ENCODE peak calls at places on chromosomes 12 and 14, in four cellular contexts. P, B, C and F are unnamed samples.

GRCh38 chr12:106276032-106276728 is 26.4 kb upstream of the TCP11L2 start:
- DNase-seq in C (no peak), P (no peak), B (no peak), F (no peak)

GRCh38 chr12:18706798-18707197 is 31.0 kb downstream of the PLCZ1 start:
- DNase-seq in C (peak), B (no peak), P (no peak), F (no peak)

GRCh38 chr14:69355955-69356321 is 42.2 kb downstream of the ERH start:
- DNase-seq in P (no peak), C (peak), B (peak), F (no peak)

GRCh38 chr12:104670439-104671406 is 214.0 kb downstream of the CHST11 start:
- DNase-seq in C (no peak), B (no peak), P (peak), F (peak)

GRCh38 chr14:69152944-69153847 is at the start of gene DCAF5:
- DNase-seq in B (peak), C (peak), P (peak), F (peak)

GRCh38 chr12:7107181-7108041 is 1.6 kb downstream of the C1RL start:
- DNase-seq in C (no peak), B (no peak), P (no peak), F (no peak)

GRCh38 chr12:103529306-103529705 is 33.5 kb upstream of the C12orf42 start:
- DNase-seq in C (no peak), B (no peak), P (no peak), F (no peak)

GRCh38 chr14:70780396-70781075 is 28.8 kb downstream of the MAP3K9 start:
- DNase-seq in C (no peak), B (no peak), P (no peak), F (no peak)

GRCh38 chr14:27528328-27528727 is 930.5 kb upstream of the NOVA1 start:
- DNase-seq in C (peak), P (no peak), B (no peak), F (no peak)

DNA sequence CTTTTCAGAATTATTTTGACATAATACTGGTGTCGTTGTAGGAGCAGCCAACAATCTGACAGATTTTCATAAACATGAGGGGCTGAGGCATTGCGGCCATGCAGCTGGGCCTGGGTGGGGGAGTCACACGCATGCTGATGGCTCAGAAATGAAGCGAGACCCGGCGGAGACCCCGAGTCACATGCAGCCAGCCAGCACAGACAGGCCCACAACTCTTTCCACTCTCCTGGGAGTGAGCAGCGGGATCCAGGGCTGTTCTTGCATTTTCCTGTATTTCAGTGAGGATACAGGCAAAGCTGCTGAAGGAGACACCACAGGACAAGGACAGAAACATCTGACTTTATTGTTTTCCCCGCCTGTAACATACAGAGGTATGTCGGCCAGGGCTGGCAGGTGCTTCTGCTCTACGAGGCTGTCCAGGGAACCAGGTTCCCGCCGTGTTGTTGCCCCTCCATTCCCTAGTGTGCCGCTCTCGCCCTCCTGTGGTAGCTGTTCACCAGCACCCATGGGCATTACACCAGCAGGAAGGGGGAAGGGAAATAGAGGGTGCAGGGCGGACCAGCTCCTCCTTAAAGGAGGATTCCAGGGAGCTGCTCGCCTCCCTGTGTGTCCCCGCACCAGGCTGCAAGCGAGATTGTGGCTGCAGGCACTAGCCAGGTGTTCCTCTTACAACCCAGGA is 30.5 kb downstream of the FZD10 start:
- DNase-seq in C (no peak), P (no peak), B (no peak), F (no peak)
- TF ChIP-seq CTCF in C (no peak), P (no peak), B (no peak), F (no peak)

DNA sequence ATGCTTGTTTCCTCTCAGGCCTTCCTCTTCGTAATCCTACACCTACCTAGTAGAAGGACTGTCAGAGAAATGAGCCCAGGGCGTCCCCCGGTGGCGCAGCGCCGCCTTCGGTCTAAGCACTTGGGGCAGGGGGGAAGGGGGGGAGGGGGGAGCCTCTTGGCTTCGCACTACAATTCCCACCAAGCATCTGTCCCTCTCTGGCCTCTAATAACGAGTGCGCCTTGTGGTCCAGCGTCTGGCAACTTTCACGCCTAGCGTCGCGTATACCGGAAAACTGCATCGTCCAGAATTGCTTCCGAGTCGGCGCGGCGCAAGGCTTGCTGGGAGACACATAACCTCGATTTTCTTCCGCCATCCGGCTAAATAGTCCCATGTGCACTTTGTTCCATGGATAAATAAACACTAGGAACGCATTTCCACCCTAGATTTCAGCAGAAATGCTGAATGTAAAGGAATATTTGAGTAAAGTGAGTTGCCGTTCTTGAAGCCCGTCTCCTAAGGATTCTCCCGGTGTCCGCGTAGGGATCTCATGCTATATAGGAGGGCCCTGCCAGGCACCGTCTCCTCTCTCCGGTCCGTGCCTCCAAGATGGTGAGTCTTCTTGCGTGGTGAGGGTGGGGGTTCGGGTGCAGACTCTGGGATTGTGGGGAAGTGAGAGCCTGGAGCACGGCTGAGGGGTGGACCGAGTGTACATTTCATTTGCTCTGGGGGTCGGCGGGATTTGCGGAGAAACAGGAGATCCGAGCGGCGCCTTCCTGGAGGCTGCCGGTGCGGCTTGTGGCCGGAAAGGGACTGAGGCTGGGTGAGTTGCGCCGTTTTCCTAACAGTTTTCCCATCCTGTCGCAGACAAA is at the start of gene RPS26:
- DNase-seq in P (peak), B (peak), C (peak), F (peak)
- TF ChIP-seq CTCF in P (peak), B (peak), C (peak), F (peak)

GRCh38 chr12:93569656-93570551 is 2.6 kb upstream of the SOCS2 start:
- DNase-seq in P (peak), B (peak), C (peak), F (peak)
- TF ChIP-seq CTCF in P (peak), B (peak), C (peak), F (peak)

GRCh38 chr12:50991296-50991695 is 34.9 kb downstream of the SLC11A2 start:
- DNase-seq in P (no peak), B (no peak), C (no peak), F (no peak)
- TF ChIP-seq CTCF in P (no peak), B (no peak), C (no peak), F (no peak)

DNA sequence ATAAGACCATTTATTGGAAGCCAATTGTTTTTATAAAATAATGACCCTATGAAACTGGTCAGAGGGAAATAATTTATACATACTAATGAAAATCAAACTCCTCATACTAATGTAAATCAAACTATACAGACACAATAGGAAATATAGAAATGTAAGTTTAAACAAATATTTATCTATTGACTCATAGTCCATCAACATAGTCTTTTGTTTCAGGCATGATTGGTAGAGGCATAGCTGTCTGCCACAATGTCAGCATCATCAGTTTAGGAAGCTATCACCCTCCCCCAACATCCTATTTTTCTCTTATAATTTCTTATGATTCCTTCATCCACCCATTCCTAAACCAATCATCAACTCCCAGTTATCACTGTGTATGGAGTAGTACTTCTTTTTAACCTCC is 117.7 kb downstream of the SLC38A6 start:
- DNase-seq in P (no peak), B (no peak), C (no peak), F (no peak)
- TF ChIP-seq CTCF in P (no peak), B (no peak), C (no peak), F (no peak)

GRCh38 chr14:90815817-90816662 is at the start of gene TTC7B:
- DNase-seq in C (peak), B (peak), P (peak), F (no peak)
- TF ChIP-seq CTCF in C (peak), B (peak), P (no peak), F (no peak)

GRCh38 chr14:104001003-104001402 is 58.7 kb upstream of the RD3L start:
- DNase-seq in B (no peak), C (no peak), P (no peak), F (no peak)
- TF ChIP-seq CTCF in B (peak), C (no peak), P (no peak), F (peak)

GRCh38 chr14:99745307-99745951 is 47.8 kb upstream of the EML1 start:
- DNase-seq in P (no peak), C (no peak), B (peak), F (no peak)

GRCh38 chr14:99744873-99745224 is 48.4 kb upstream of the EML1 start:
- DNase-seq in B (no peak), C (no peak), P (no peak), F (no peak)

GRCh38 chr14:99742509-99743487 is 50.4 kb upstream of the EML1 start:
- DNase-seq in B (no peak), P (peak), C (no peak), F (no peak)

GRCh38 chr14:99742074-99742473 is 51.1 kb upstream of the EML1 start:
- DNase-seq in P (peak), B (no peak), C (no peak), F (no peak)

DNA sequence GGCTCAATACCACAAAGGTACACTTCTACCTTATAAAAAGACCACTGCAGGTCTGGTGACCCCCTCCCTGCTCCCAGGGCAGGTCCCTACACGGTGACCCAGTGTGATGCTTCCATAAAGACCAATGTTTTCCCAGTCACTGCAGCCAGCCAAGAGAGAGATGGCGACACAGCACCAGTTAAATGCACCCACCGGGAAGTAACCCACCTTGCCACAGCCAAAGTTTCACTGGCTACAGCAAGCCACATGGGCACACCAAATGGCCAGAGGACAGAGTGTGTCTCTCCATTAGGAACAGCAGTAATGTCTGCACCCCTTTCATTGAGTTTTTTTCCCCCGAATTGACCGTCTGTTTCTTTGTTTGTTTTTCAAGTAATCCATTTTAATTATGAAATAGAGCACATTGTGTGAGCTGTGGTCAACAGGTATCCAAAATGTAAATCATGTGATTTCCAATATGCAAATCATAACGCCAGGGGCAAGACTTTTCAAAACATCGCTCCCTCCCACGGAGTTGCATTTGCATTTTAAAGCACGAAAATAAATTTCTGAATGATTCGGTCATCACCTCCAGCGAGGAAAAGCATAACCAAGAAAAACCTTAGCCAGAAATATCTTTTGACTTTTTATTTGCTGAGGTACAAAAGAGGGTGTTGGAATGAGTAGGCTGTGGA is 48.9 kb upstream of the EML1 start:
- DNase-seq in P (peak), B (peak), C (no peak), F (no peak)
- TF ChIP-seq CTCF in P (no peak), B (peak), C (no peak), F (no peak)